ENCODE peak calls at places on chromosomes 13 and 19, in ten cellular contexts. P is left ventricle myocardium inferior; W is Daoy; L is IMR-90; G is HTR-8/SVneo; E is gastrocnemius medialis; U is kidney tubule cell; Q is cerebellar cortex; S is transverse colon; Y is activated naive CD4-positive, alpha-beta T cell. J is an unnamed sample.

GRCh38 chr19:38318595-38319142 is 976 bp upstream of the KCNK6 start:
- DNase-seq in P (peak; percentile 55), W (no peak), L (no peak), G (no peak), E (no peak), U (no peak), Q (no peak), S (no peak), Y (no peak), J (no peak)

GRCh38 chr19:13478576-13478975 is 27.7 kb downstream of the CACNA1A start:
- DNase-seq in P (no peak), W (no peak), L (no peak), G (no peak), E (no peak), U (no peak), Q (no peak), S (no peak), Y (no peak), J (no peak)

GRCh38 chr19:51681286-51681956 is 11.7 kb upstream of the SPACA6 start:
- DNase-seq in P (no peak), W (no peak), L (peak; percentile 27), G (no peak), E (no peak), U (no peak), Q (no peak), S (no peak), Y (no peak), J (no peak)

GRCh38 chr13:94703721-94704314 is 8.5 kb downstream of the SOX21 start:
- DNase-seq in P (no peak), W (no peak), L (no peak), G (no peak), E (no peak), U (no peak), Q (no peak), S (no peak), Y (no peak), J (no peak)

GRCh38 chr19:49362048-49362925 is at the start of gene TEAD2:
- DNase-seq in P (peak; percentile 86), W (peak; percentile 78), L (peak; percentile 47), G (peak; percentile 66), E (peak; percentile 34), U (peak; percentile 44), Q (peak; percentile 27), S (peak; percentile 75), Y (no peak), J (no peak)

GRCh38 chr19:47086280-47086679 is 27.3 kb downstream of the ZC3H4 start:
- DNase-seq in P (no peak), W (no peak), L (no peak), G (no peak), E (no peak), U (no peak), Q (no peak), S (no peak), Y (no peak), J (no peak)

GRCh38 chr19:35066691-35067563 is 25.4 kb downstream of the HPN start:
- DNase-seq in P (peak; percentile 82), W (peak; percentile 92), L (peak; percentile 77), G (peak; percentile 85), E (peak; percentile 72), U (peak; percentile 74), Q (peak; percentile 91), S (peak; percentile 91), Y (peak; percentile 94), J (peak; percentile 88)

GRCh38 chr13:26656919-26657318 is 99.4 kb downstream of the WASF3 start:
- DNase-seq in P (no peak), W (no peak), L (peak; percentile 82), G (peak; percentile 2), E (no peak), U (peak; percentile 59), Q (peak; percentile 59), S (no peak), Y (no peak), J (no peak)

GRCh38 chr13:93146584-93147292 is 79.9 kb upstream of the GPC6 start:
- DNase-seq in P (no peak), W (peak; percentile 52), L (peak; percentile 90), G (no peak), E (no peak), U (peak; percentile 68), Q (no peak), S (no peak), Y (no peak), J (no peak)

GRCh38 chr13:48804836-48805601 is 151.3 kb downstream of the CYSLTR2 start:
- DNase-seq in P (no peak), W (peak; percentile 19), L (no peak), G (no peak), E (no peak), U (peak; percentile 92), Q (no peak), S (no peak), Y (no peak), J (no peak)

GRCh38 chr13:80830431-80830830 is 489.5 kb upstream of the SPRY2 start:
- DNase-seq in P (no peak), W (no peak), L (no peak), G (no peak), E (no peak), U (no peak), Q (no peak), S (no peak), Y (no peak), J (no peak)

GRCh38 chr13:87981416-87981815 is 310.2 kb downstream of the SLITRK5 start:
- DNase-seq in P (no peak), W (no peak), L (no peak), G (no peak), E (no peak), U (no peak), Q (no peak), S (no peak), Y (no peak), J (no peak)

GRCh38 chr19:27966390-27966816 is 1246.5 kb downstream of the UQCRFS1 start:
- DNase-seq in P (no peak), W (no peak), L (no peak), G (no peak), E (no peak), U (peak; percentile 30), Q (no peak), S (no peak), Y (no peak), J (no peak)

GRCh38 chr13:107210216-107211010 is 642.5 kb upstream of the ARGLU1 start:
- DNase-seq in P (no peak), W (no peak), L (peak; percentile 20), G (no peak), E (no peak), U (no peak), Q (no peak), S (no peak), Y (no peak), J (no peak)

GRCh38 chr13:112748947-112749346 is 59.1 kb downstream of the ATP11A start:
- DNase-seq in P (peak; percentile 74), W (no peak), L (no peak), G (no peak), E (no peak), U (peak; percentile 25), Q (peak; percentile 41), S (no peak), Y (no peak), J (no peak)

GRCh38 chr19:51407631-51408131 is 9.8 kb downstream of the SIGLEC10 start:
- DNase-seq in P (no peak), W (peak; percentile 52), L (peak; percentile 17), G (peak; percentile 47), E (no peak), U (peak; percentile 20), Q (peak; percentile 67), S (peak; percentile 37), Y (no peak), J (no peak)

GRCh38 chr19:54162241-54162805 is 2.8 kb upstream of the LENG1 start:
- DNase-seq in P (peak; percentile 84), W (peak; percentile 54), L (peak; percentile 44), G (no peak), E (peak; percentile 66), U (peak; percentile 73), Q (no peak), S (peak; percentile 95), Y (peak; percentile 60), J (peak; percentile 76)

GRCh38 chr19:47494729-47495128 is 10.7 kb upstream of the KPTN start:
- DNase-seq in P (no peak), W (no peak), L (no peak), G (no peak), E (no peak), U (no peak), Q (no peak), S (no peak), Y (no peak), J (no peak)

GRCh38 chr13:109361562-109361961 is 424.8 kb downstream of the IRS2 start:
- DNase-seq in P (no peak), W (no peak), L (no peak), G (no peak), E (no peak), U (no peak), Q (no peak), S (no peak), Y (no peak), J (no peak)

GRCh38 chr13:27405521-27406134 is 18.8 kb upstream of the GTF3A start:
- DNase-seq in P (no peak), W (no peak), L (no peak), G (no peak), E (no peak), U (no peak), Q (no peak), S (peak; percentile 48), Y (no peak), J (no peak)

GRCh38 chr19:39264306-39265290 is 3.6 kb upstream of the IFNL2 start:
- DNase-seq in P (no peak), W (peak; percentile 32), L (no peak), G (no peak), E (no peak), U (no peak), Q (peak; percentile 3), S (no peak), Y (no peak), J (no peak)

GRCh38 chr13:40031031-40031430 is 375.6 kb downstream of the COG6 start:
- DNase-seq in P (no peak), W (peak; percentile 47), L (peak; percentile 16), G (peak; percentile 44), E (no peak), U (peak; percentile 9), Q (no peak), S (no peak), Y (no peak), J (no peak)

GRCh38 chr19:17281391-17282304 is at the start of gene ANKLE1:
- DNase-seq in P (peak; percentile 27), W (peak; percentile 61), L (no peak), G (no peak), E (no peak), U (no peak), Q (no peak), S (peak; percentile 27), Y (no peak), J (peak; percentile 73)

GRCh38 chr13:25933520-25933919 is 118.3 kb downstream of the SHISA2 start:
- DNase-seq in P (no peak), W (no peak), L (no peak), G (no peak), E (no peak), U (no peak), Q (no peak), S (no peak), Y (no peak), J (no peak)

GRCh38 chr13:108926848-108927247 is 297.4 kb downstream of the MYO16 start:
- DNase-seq in P (no peak), W (no peak), L (no peak), G (no peak), E (no peak), U (no peak), Q (no peak), S (no peak), Y (no peak), J (no peak)

GRCh38 chr19:51735759-51736449 is 12.1 kb upstream of the HAS1 start:
- DNase-seq in P (peak; percentile 31), W (peak; percentile 80), L (peak; percentile 3), G (peak; percentile 51), E (peak; percentile 16), U (no peak), Q (no peak), S (peak; percentile 41), Y (no peak), J (no peak)

GRCh38 chr13:60158321-60158801 is 5.4 kb downstream of the DIAPH3 start:
- DNase-seq in P (no peak), W (no peak), L (no peak), G (no peak), E (no peak), U (peak; percentile 85), Q (no peak), S (no peak), Y (no peak), J (no peak)

GRCh38 chr19:3821857-3822364 is 35.7 kb upstream of the MATK start:
- DNase-seq in P (peak; percentile 66), W (peak; percentile 72), L (peak; percentile 10), G (peak; percentile 41), E (no peak), U (peak; percentile 37), Q (peak; percentile 40), S (peak; percentile 79), Y (peak; percentile 91), J (peak; percentile 87)

J was measured in activated naive CD8-positive, alpha-beta T cell treated with anti-CD3 and anti-CD28 coated beads for 36 hours.